ENCODE peak calls at places on chromosomes 3 and 15, in six cellular contexts. D is fibroblast of lung, P is lower lobe of right lung, E is suprapubic skin, R is uterus, Z is body of pancreas. J is an unnamed sample.

GRCh38 chr15:49876401-49877038 is 242.5 kb downstream of the ATP8B4 start:
- DNase-seq in D (no peak), E (no peak), Z (peak), P (no peak), R (peak), J (no peak)

GRCh38 chr15:61038910-61039309 is 190.2 kb downstream of the RORA start:
- DNase-seq in P (no peak), Z (no peak), E (no peak), D (no peak), R (no peak), J (no peak)

GRCh38 chr15:50280271-50280670 is 14.7 kb upstream of the HDC start:
- DNase-seq in R (no peak), P (no peak), E (no peak), Z (no peak), D (no peak), J (no peak)

GRCh38 chr3:111733154-111733553 is 125.9 kb upstream of the PHLDB2 start:
- DNase-seq in Z (peak), D (no peak), P (no peak), R (no peak), E (no peak), J (no peak)

GRCh38 chr3:133532951-133533350 is 40.5 kb upstream of the CDV3 start:
- DNase-seq in Z (no peak), D (peak), R (no peak), E (no peak), P (no peak), J (no peak)

GRCh38 chr3:140355481-140355880 is 322.4 kb upstream of the TRIM42 start:
- DNase-seq in E (no peak), D (no peak), R (no peak), Z (no peak), P (no peak), J (no peak)

GRCh38 chr15:90106522-90107117 is 4.4 kb upstream of the IDH2 start:
- DNase-seq in P (no peak), E (no peak), D (no peak), Z (no peak), R (peak), J (peak)

GRCh38 chr15:42890161-42890913 is 30.2 kb downstream of the TTBK2 start:
- DNase-seq in R (no peak), P (no peak), D (peak), E (no peak), Z (peak), J (no peak)

GRCh38 chr3:30156586-30157498 is 449.6 kb upstream of the TGFBR2 start:
- DNase-seq in P (no peak), R (no peak), Z (no peak), D (peak), E (no peak), J (no peak)

GRCh38 chr15:58551084-58551763 is 119.4 kb downstream of the LIPC start:
- DNase-seq in Z (no peak), E (no peak), P (no peak), R (no peak), D (no peak), J (no peak)

GRCh38 chr3:164332856-164333802 is 745.2 kb downstream of the SI start:
- DNase-seq in Z (no peak), E (no peak), D (no peak), P (no peak), R (no peak), J (no peak)

GRCh38 chr15:65939901-65940617 is 70.8 kb downstream of the RAB11A start:
- DNase-seq in R (no peak), P (no peak), E (no peak), Z (no peak), D (peak), J (no peak)

GRCh38 chr3:99542771-99543518 is 95.4 kb upstream of the COL8A1 start:
- DNase-seq in P (no peak), D (no peak), E (no peak), R (no peak), Z (no peak), J (no peak)

GRCh38 chr3:120258009-120258408 is 27.0 kb downstream of the GPR156 start:
- DNase-seq in P (no peak), E (no peak), R (no peak), D (no peak), Z (no peak), J (no peak)

GRCh38 chr15:95734422-95735316 is 595.8 kb upstream of the NR2F2 start:
- DNase-seq in D (peak), R (no peak), E (no peak), Z (no peak), P (no peak), J (no peak)

GRCh38 chr3:154427685-154428291 is 2.2 kb downstream of the GPR149 start:
- DNase-seq in D (no peak), R (no peak), Z (no peak), P (no peak), E (no peak), J (no peak)

GRCh38 chr3:171058058-171058457 is 31.5 kb upstream of the SLC2A2 start:
- DNase-seq in P (no peak), Z (no peak), D (peak), E (no peak), R (no peak), J (no peak)

GRCh38 chr3:196186661-196187573 is 24.3 kb downstream of the ZDHHC19 start:
- DNase-seq in E (no peak), D (no peak), Z (no peak), P (no peak), R (no peak), J (no peak)

GRCh38 chr3:46669191-46669999 is 24.1 kb downstream of the ALS2CL start:
- DNase-seq in D (no peak), P (peak), Z (peak), E (peak), R (no peak), J (no peak)

GRCh38 chr3:53709256-53709655 is 137.0 kb downstream of the CHDH start:
- DNase-seq in R (no peak), E (no peak), D (no peak), P (no peak), Z (no peak), J (no peak)

GRCh38 chr3:42682301-42683070 is 2.9 kb upstream of the KLHL40 start:
- DNase-seq in D (no peak), E (peak), Z (no peak), P (peak), R (peak), J (no peak)

GRCh38 chr15:34721802-34722795 is 32.7 kb downstream of the GJD2 start:
- DNase-seq in P (no peak), E (peak), D (peak), R (peak), Z (peak), J (no peak)

GRCh38 chr3:90092994-90093393 is 985.6 kb downstream of the EPHA3 start:
- DNase-seq in D (peak), R (no peak), Z (no peak), E (no peak), P (no peak), J (no peak)

GRCh38 chr3:52471371-52472238 is 16.2 kb downstream of the NISCH start:
- DNase-seq in R (peak), D (peak), E (no peak), Z (peak), P (peak), J (peak)

GRCh38 chr15:83673385-83673784 is 19.5 kb downstream of the ADAMTSL3 start:
- DNase-seq in R (no peak), P (no peak), E (no peak), D (no peak), Z (no peak), J (no peak)

GRCh38 chr3:141913150-141913811 is 36.8 kb downstream of the ATP1B3 start:
- DNase-seq in D (peak), E (no peak), R (no peak), Z (peak), P (no peak), J (no peak)

GRCh38 chr15:71678191-71678590 is 132.2 kb upstream of the NR2E3 start:
- DNase-seq in E (no peak), P (no peak), R (no peak), Z (no peak), D (no peak), J (no peak)

GRCh38 chr3:99952306-99952705 is 134.6 kb downstream of the CMSS1 start:
- DNase-seq in R (no peak), P (no peak), D (peak), E (no peak), Z (no peak), J (no peak)

GRCh38 chr15:72207576-72208085 is 10.0 kb upstream of the GRAMD2A start:
- DNase-seq in E (no peak), Z (no peak), R (no peak), P (no peak), D (no peak), J (no peak)

GRCh38 chr15:49187537-49188245 is 17.6 kb downstream of the GALK2 start:
- DNase-seq in R (no peak), Z (peak), P (no peak), D (peak), E (no peak), J (no peak)

GRCh38 chr3:18177271-18177670 is 247.9 kb downstream of the SATB1 start:
- DNase-seq in P (no peak), D (no peak), E (no peak), Z (no peak), R (no peak), J (no peak)

GRCh38 chr15:59879506-59879905 is 124.6 kb upstream of the FOXB1 start:
- DNase-seq in R (no peak), P (no peak), E (no peak), D (peak), Z (no peak), J (no peak)

GRCh38 chr3:11529281-11529680 is 114.4 kb downstream of the VGLL4 start:
- DNase-seq in E (no peak), R (no peak), Z (no peak), D (no peak), P (no peak), J (no peak)

GRCh38 chr3:11521167-11521566 is 122.5 kb downstream of the VGLL4 start:
- DNase-seq in E (no peak), P (no peak), R (no peak), Z (no peak), D (no peak), J (no peak)

GRCh38 chr3:11522398-11522715 is 121.4 kb downstream of the VGLL4 start:
- DNase-seq in D (no peak), R (no peak), E (no peak), P (no peak), Z (no peak), J (no peak)

GRCh38 chr3:11522953-11523792 is 120.5 kb downstream of the VGLL4 start:
- DNase-seq in D (no peak), E (peak), R (peak), P (no peak), Z (no peak), J (no peak)

GRCh38 chr3:11523793-11524160 is 119.9 kb downstream of the VGLL4 start:
- DNase-seq in Z (no peak), E (peak), P (no peak), D (no peak), R (peak), J (no peak)
- H3K27ac ChIP-seq in Z (no peak), E (peak), P (peak), D (no peak), R (peak), J (peak)

GRCh38 chr15:98648654-98649537 is 557 bp downstream of the IGF1R start:
- DNase-seq in E (no peak), D (peak), R (peak), Z (peak), P (peak), J (no peak)

GRCh38 chr15:98649621-98649995 is 1.3 kb downstream of the IGF1R start:
- DNase-seq in Z (peak), P (peak), E (peak), R (peak), D (peak), J (no peak)

GRCh38 chr15:98647026-98647773 is 1.1 kb upstream of the IGF1R start:
- DNase-seq in D (peak), R (peak), Z (peak), E (peak), P (peak), J (no peak)

GRCh38 chr15:98647774-98648653 is at the start of gene IGF1R:
- DNase-seq in Z (peak), P (peak), R (peak), D (peak), E (peak), J (peak)

DNA sequence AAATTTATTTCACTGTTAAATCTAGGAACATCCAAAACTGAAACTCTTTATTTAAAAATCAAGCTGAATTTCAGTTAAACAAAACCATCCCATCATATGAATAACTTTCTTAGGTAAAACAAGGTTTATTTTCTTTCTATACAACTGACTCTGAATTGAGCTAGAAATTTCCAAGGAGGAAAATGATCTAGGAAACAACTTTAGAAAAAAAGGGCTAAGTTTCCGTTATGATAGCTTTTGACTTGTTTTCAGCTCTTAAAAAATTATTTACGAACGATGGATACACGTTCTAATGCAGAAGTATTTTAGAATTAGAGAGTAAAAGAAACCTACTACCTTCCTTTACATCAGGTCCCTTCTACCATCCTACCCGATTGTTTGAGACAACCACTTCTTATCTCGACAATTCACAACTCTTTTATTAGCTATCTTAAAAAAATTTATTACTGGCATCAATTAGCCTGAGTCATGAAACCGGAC is 1.8 kb upstream of the IGF1R start:
- DNase-seq in Z (no peak), E (no peak), R (no peak), P (no peak), D (no peak), J (no peak)
- H3K4me3 ChIP-seq in Z (peak), E (peak), R (peak), P (peak), D (peak), J (peak)

DNA sequence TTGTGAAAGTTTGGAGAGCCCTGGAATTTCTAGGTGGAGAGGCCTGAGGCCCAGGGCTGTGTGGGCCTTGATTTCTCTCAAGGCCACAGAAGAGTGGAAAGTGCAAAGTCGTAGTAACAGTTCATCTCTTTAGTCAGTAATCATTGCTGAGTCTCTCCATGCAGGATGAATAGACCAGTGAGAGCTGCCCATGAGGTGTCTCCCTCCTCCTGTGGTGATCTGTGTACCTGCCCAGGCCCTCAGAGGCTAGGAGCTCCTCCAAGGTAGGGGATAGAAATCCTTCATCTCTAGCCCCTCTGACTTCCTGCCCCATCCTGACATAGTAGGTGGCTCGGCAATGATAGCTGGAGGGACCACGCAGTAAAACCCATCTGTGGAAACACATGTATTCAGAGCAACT is 6.8 kb upstream of the IDH3A start:
- DNase-seq in R (no peak), P (no peak), D (no peak), E (peak), Z (no peak), J (no peak)
- TF ChIP-seq CTCF in R (no peak), P (no peak), D (no peak), E (no peak), Z (no peak), J (no peak)

GRCh38 chr3:136844726-136845125 is 17.3 kb upstream of the NCK1 start:
- DNase-seq in P (no peak), E (no peak), D (no peak), Z (no peak), R (no peak), J (no peak)
- H3K27ac ChIP-seq in P (no peak), E (no peak), D (no peak), Z (no peak), R (no peak), J (no peak)

GRCh38 chr15:55270301-55270700 is 19.3 kb downstream of the RAB27A start:
- DNase-seq in P (no peak), E (no peak), R (no peak), D (no peak), Z (no peak), J (no peak)

GRCh38 chr15:55266547-55266946 is 23.1 kb downstream of the RAB27A start:
- DNase-seq in D (no peak), R (no peak), Z (no peak), E (no peak), P (no peak), J (no peak)

GRCh38 chr15:55268054-55268695 is 21.4 kb downstream of the RAB27A start:
- DNase-seq in Z (no peak), P (no peak), D (no peak), R (no peak), E (no peak), J (no peak)

GRCh38 chr15:55267401-55268053 is 22.1 kb downstream of the RAB27A start:
- DNase-seq in P (peak), E (no peak), D (peak), R (no peak), Z (peak), J (no peak)
- H3K4me3 ChIP-seq in P (peak), E (no peak), D (no peak), R (no peak), Z (no peak), J (no peak)

GRCh38 chr3:9076985-9077384 is 113.7 kb upstream of the RAD18 start:
- DNase-seq in P (no peak), D (no peak), E (no peak), Z (no peak), R (no peak), J (no peak)

GRCh38 chr3:9081201-9081818 is 118.0 kb upstream of the RAD18 start:
- DNase-seq in D (no peak), E (no peak), Z (no peak), R (no peak), P (no peak), J (no peak)

GRCh38 chr3:9079674-9080073 is 116.4 kb upstream of the RAD18 start:
- DNase-seq in E (no peak), P (no peak), Z (no peak), D (no peak), R (no peak), J (no peak)

GRCh38 chr3:9080165-9080564 is 116.9 kb upstream of the RAD18 start:
- DNase-seq in P (no peak), E (no peak), D (no peak), Z (no peak), R (no peak), J (no peak)

GRCh38 chr3:9078561-9079240 is 115.4 kb upstream of the RAD18 start:
- DNase-seq in Z (no peak), R (no peak), P (no peak), D (no peak), E (no peak), J (no peak)
- TF ChIP-seq CTCF in Z (peak), R (no peak), P (no peak), D (no peak), E (no peak), J (no peak)

GRCh38 chr3:32391643-32392529 is at the start of gene CMTM7:
- DNase-seq in E (peak), R (peak), P (peak), D (peak), Z (peak), J (peak)

GRCh38 chr3:32395451-32395970 is 3.9 kb downstream of the CMTM7 start:
- DNase-seq in D (no peak), R (no peak), Z (no peak), E (no peak), P (no peak), J (no peak)

GRCh38 chr3:32387512-32387911 is 4.1 kb upstream of the CMTM7 start:
- DNase-seq in D (no peak), Z (no peak), P (no peak), R (no peak), E (no peak), J (no peak)

GRCh38 chr3:32398531-32398930 is 6.9 kb downstream of the CMTM7 start:
- DNase-seq in P (peak), D (no peak), R (no peak), E (no peak), Z (peak), J (no peak)

DNA sequence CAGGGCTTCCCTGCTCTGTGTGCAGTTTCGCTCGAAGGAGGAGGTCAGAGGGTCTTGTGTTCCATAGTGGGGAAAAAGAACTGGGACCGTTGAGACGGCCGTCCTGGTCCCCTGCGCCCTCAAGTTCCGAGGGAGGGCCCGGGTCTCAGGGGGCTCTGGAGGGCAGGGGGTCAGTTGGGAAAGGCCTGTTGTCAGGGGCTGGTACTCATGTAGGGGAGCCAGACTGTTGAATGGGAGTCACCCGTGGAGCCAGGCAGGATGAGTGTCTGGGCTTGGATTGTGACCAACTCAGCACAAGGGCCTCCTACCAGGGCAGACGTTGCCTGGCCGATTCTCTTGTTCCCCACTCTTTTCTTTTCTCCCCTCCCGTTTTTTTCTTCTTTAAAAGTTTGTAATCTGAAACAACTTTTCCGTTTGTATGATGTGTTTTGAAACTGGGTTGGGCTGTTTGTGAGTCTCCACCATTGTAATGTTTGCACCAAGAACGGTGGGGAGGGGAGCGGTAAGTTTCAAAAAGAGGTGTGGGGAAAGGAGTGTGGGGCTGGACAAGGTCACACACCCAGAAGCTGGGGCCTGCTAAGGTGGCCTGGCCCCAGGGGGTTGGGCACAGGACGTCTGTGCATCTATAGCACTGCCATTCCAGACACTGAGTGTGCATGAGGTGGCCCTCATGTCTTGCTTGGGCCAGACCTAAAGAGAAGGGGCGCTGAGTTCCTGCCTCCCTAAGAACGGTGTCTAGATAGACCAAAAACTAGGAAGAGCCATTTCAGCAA is 1.1 kb downstream of the CMTM7 start:
- DNase-seq in P (peak), R (peak), D (peak), Z (peak), E (peak), J (peak)
- H3K27ac ChIP-seq in P (peak), R (peak), D (peak), Z (peak), E (peak), J (peak)

DNA sequence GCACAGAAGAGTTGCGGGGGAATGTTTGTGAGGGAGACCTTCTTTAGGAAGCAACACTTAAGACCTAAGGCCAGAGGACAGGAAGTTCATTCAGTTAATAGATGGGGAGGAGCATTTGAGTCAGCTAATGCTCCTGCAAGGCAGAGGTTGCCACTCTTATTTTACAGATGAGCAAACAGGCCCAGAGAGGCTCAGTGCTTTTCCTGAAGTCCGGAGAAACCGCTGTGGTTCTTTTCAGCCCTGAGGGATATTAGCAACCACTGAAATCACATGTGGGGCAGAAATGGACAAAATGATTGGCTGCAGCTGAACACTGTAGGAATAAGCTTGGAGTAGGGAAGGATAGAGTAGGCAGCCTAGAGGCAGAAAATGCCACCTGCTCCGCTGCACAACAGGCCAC is 33.3 kb upstream of the RTP4 start:
- DNase-seq in Z (no peak), P (no peak), R (no peak), E (no peak), D (no peak), J (no peak)
- H3K4me3 ChIP-seq in Z (no peak), P (no peak), R (no peak), E (no peak), D (no peak), J (no peak)